ENCODE peak calls at places on chromosomes 6 and 20, in five cellular contexts. T is uterus, O is HCT116, K is body of pancreas, X is transverse colon. E is an unnamed sample.

GRCh38 chr6:43914272-43915147 is 144.5 kb downstream of the VEGFA start:
- DNase-seq in O (no peak), X (no peak), T (no peak), K (no peak), E (no peak)

GRCh38 chr6:42915737-42916136 is at the start of gene PTCRA:
- DNase-seq in X (no peak), T (no peak), O (no peak), K (no peak), E (no peak)

GRCh38 chr6:17705428-17705777 is 1.3 kb downstream of the NUP153 start:
- DNase-seq in X (peak; percentile 25), K (peak; percentile 70), T (peak; percentile 56), O (peak; percentile 21), E (peak; percentile 38)

GRCh38 chr6:85669735-85670194 is 27.1 kb upstream of the SYNCRIP start:
- DNase-seq in O (no peak), K (no peak), X (no peak), T (no peak), E (no peak)

GRCh38 chr20:62980970-62981369 is 25.8 kb downstream of the BHLHE23 start:
- DNase-seq in O (no peak), K (no peak), X (no peak), T (no peak), E (no peak)

GRCh38 chr6:108781419-108782110 is 66.7 kb upstream of the ARMC2 start:
- DNase-seq in O (no peak), T (peak; percentile 37), X (no peak), K (no peak), E (no peak)

GRCh38 chr6:129267028-129267427 is 384.1 kb downstream of the LAMA2 start:
- DNase-seq in T (no peak), X (no peak), O (no peak), K (no peak), E (no peak)

GRCh38 chr6:7004581-7005297 is 103.0 kb upstream of the RREB1 start:
- DNase-seq in K (no peak), X (no peak), T (no peak), O (no peak), E (no peak)

GRCh38 chr20:61253640-61254511 is 1.8 kb downstream of the CDH4 start:
- DNase-seq in T (no peak), X (no peak), O (no peak), K (no peak), E (no peak)

GRCh38 chr20:59518881-59519706 is 85.2 kb upstream of the PHACTR3 start:
- DNase-seq in O (peak; percentile 51), K (peak; percentile 60), T (no peak), X (peak; percentile 16), E (peak; percentile 37)

GRCh38 chr20:34571753-34572152 is 13.2 kb downstream of the MAP1LC3A start:
- DNase-seq in X (no peak), T (no peak), K (no peak), O (no peak), E (no peak)

GRCh38 chr6:11054722-11055121 is 10.6 kb upstream of the ELOVL2 start:
- DNase-seq in X (no peak), K (no peak), O (no peak), T (no peak), E (no peak)

GRCh38 chr6:118284736-118285360 is 263.2 kb upstream of the PLN start:
- DNase-seq in K (no peak), T (no peak), O (no peak), X (no peak), E (no peak)

GRCh38 chr6:113293106-113293505 is 564.0 kb upstream of the MARCKS start:
- DNase-seq in T (no peak), O (no peak), K (no peak), X (no peak), E (no peak)

GRCh38 chr20:24522452-24523330 is 53.3 kb downstream of the SYNDIG1 start:
- DNase-seq in T (no peak), O (no peak), X (no peak), K (no peak), E (no peak)

GRCh38 chr6:5215799-5216198 is 45.0 kb downstream of the LYRM4 start:
- DNase-seq in X (peak; percentile 10), T (no peak), K (no peak), O (no peak), E (no peak)

GRCh38 chr6:5215181-5215580 is 45.6 kb downstream of the LYRM4 start:
- DNase-seq in O (no peak), X (no peak), K (no peak), T (no peak), E (no peak)

GRCh38 chr6:5214570-5215052 is 46.1 kb downstream of the LYRM4 start:
- DNase-seq in K (no peak), X (peak; percentile 18), O (peak; percentile 4), T (peak; percentile 21), E (no peak)

GRCh38 chr6:5219292-5219691 is 41.5 kb downstream of the LYRM4 start:
- DNase-seq in O (no peak), K (no peak), X (no peak), T (no peak), E (no peak)

GRCh38 chr6:5213851-5214507 is 46.8 kb downstream of the LYRM4 start:
- DNase-seq in X (no peak), K (no peak), O (no peak), T (no peak), E (no peak)
- TF ChIP-seq CTCF in X (no peak), K (no peak), O (no peak), T (no peak), E (no peak)

GRCh38 chr20:47356526-47357295 is at the start of gene ZMYND8:
- DNase-seq in X (peak; percentile 95), K (peak; percentile 87), O (peak; percentile 77), T (peak; percentile 97), E (peak; percentile 93)
- TF ChIP-seq POLR2A in X (peak; percentile 32), K (no peak), O (peak; percentile 74), T (peak; percentile 28), E (no peak)

GRCh38 chr6:142846459-142846831 is 98.5 kb downstream of the HIVEP2 start:
- DNase-seq in O (no peak), K (no peak), T (no peak), X (no peak), E (no peak)

GRCh38 chr6:142844065-142844755 is 100.8 kb downstream of the HIVEP2 start:
- DNase-seq in K (no peak), O (no peak), T (no peak), X (no peak), E (no peak)

GRCh38 chr6:142845143-142845571 is 99.8 kb downstream of the HIVEP2 start:
- DNase-seq in K (no peak), T (no peak), O (no peak), X (no peak), E (no peak)

GRCh38 chr6:142846883-142847287 is 98.1 kb downstream of the HIVEP2 start:
- DNase-seq in X (no peak), O (no peak), T (peak; percentile 33), K (no peak), E (no peak)

GRCh38 chr6:142845624-142846458 is 99.1 kb downstream of the HIVEP2 start:
- DNase-seq in T (peak; percentile 75), K (peak; percentile 87), O (peak; percentile 74), X (peak; percentile 90), E (peak; percentile 84)
- H3K4me3 ChIP-seq in T (peak overlapping the region; percentile 25), K (no peak overlapping the region), O (peak overlapping the region; percentile 58), X (peak overlapping the region; percentile 13), E (peak overlapping the region; percentile 7)

GRCh38 chr20:46025376-46025783 is 3.6 kb upstream of the SLC12A5 start:
- DNase-seq in O (no peak), K (no peak), X (no peak), T (no peak), E (no peak)
- TF ChIP-seq CTCF in O (no peak), K (no peak), X (no peak), T (no peak), E (no peak)

GRCh38 chr6:33317668-33318425 is at the start of gene ZBTB22:
- DNase-seq in O (peak; percentile 98), T (peak; percentile 97), K (peak; percentile 100), X (peak; percentile 100), E (peak; percentile 100)
- TF ChIP-seq POLR2A in O (no peak), T (peak; percentile 41), K (peak; percentile 44), X (peak; percentile 38), E (no peak)

GRCh38 chr20:13009682-13010406 is 1.1 kb downstream of the SPTLC3 start:
- DNase-seq in O (no peak), T (peak; percentile 17), X (peak; percentile 30), K (peak; percentile 44), E (no peak)

GRCh38 chr20:13012886-13013285 is 4.1 kb downstream of the SPTLC3 start:
- DNase-seq in T (no peak), X (no peak), K (no peak), O (no peak), E (no peak)

GRCh38 chr20:13006825-13007224 is 1.9 kb upstream of the SPTLC3 start:
- DNase-seq in K (no peak), T (no peak), O (no peak), X (no peak), E (no peak)

GRCh38 chr20:13007596-13007995 is 1.2 kb upstream of the SPTLC3 start:
- DNase-seq in X (no peak), K (no peak), O (no peak), T (no peak), E (no peak)

DNA sequence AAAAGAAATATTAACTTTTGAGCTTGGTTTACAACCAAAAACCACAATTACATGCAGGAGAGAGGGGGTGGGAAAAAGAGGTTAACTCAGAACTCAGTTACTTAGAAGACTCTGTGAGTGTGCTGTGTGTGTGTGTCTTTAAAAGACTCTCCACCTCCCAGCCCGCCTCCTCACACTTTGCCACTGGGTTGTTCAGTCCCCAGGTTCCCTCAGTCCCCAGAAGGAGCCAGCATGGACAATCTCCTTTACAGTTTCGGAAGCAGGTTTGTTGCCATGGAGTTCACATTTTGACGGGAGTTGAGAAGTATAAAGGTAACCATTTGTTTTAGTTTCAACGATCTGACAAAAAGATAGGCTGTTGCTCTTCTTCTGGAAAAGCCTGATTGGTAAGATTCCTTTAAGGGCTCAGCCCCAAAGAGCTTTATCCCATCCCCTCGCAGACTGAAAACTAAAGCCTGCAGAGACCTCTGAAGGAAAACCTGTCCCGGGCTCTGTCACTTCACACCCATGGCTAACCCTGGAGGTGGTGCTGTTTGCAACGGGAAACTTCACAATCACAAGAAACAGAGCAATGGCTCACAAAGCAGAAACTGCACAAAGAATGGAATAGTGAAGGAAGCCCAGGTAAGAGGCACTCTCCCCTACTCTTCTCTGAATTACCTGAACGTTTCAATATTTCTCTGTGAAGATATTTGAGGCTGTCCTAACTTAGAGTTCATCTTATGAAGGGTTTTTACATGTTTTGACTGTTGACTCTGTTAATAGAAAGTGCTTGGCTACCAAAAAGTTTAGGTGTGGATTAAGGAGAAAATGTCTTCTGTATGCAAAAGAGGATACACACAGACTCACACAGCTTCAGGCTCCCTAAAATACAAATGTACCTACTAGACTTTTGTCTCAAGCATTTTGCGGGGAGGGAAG is at the start of gene SPTLC3:
- DNase-seq in X (peak; percentile 62), O (no peak), K (peak; percentile 64), T (peak; percentile 21), E (peak; percentile 48)
- H3K4me3 ChIP-seq in X (peak within 1 kb of the TSS; percentile 33), O (no peak within 1 kb of the TSS), K (peak within 1 kb of the TSS; percentile 19), T (peak within 1 kb of the TSS; percentile 45), E (peak within 1 kb of the TSS; percentile 47)

GRCh38 chr20:1118336-1119127 is at the start of gene PSMF1:
- DNase-seq in O (peak; percentile 87), X (peak; percentile 96), T (peak; percentile 94), K (peak; percentile 96), E (peak; percentile 98)
- TF ChIP-seq CTCF in O (no peak), X (peak; percentile 13), T (peak; percentile 56), K (peak; percentile 42), E (no peak)